ENCODE peak calls at places on chromosome 12, in seven cellular contexts. One of them, this sample, is unnamed.

GRCh38 chr12:14613718-14614117 is 46.0 kb upstream of the PLBD1 start:
- DNase-seq in NAMALWA: peak
- DNase-seq in NCI-H1436: no peak
- DNase-seq in activated CD8-positive, alpha-beta T cell treated with anti-CD3 and anti-CD28 coated beads, Interleukin-2, amount 10 ng/mL, durations not matched to agents 7 days and 5 days: no peak
- DNase-seq in endothelial cell: no peak
- DNase-seq in stomach: no peak
- DNase-seq in ovary: no peak
- DNase-seq in this sample: no peak

GRCh38 chr12:30450872-30451271 is 244.8 kb downstream of the IPO8 start:
- DNase-seq in endothelial cell: no peak
- DNase-seq in activated CD8-positive, alpha-beta T cell treated with anti-CD3 and anti-CD28 coated beads, Interleukin-2, amount 10 ng/mL, durations not matched to agents 7 days and 5 days: no peak
- DNase-seq in NCI-H1436: no peak
- DNase-seq in ovary: no peak
- DNase-seq in NAMALWA: no peak
- DNase-seq in stomach: no peak
- DNase-seq in this sample: no peak

GRCh38 chr12:75414671-75415070 is 23.8 kb downstream of the GLIPR1L2 start:
- DNase-seq in ovary: no peak
- DNase-seq in endothelial cell: no peak
- DNase-seq in stomach: no peak
- DNase-seq in activated CD8-positive, alpha-beta T cell treated with anti-CD3 and anti-CD28 coated beads, Interleukin-2, amount 10 ng/mL, durations not matched to agents 7 days and 5 days: no peak
- DNase-seq in NAMALWA: no peak
- DNase-seq in NCI-H1436: no peak
- DNase-seq in this sample: no peak

GRCh38 chr12:2212971-2213869 is 160.4 kb downstream of the CACNA1C start:
- DNase-seq in endothelial cell: no peak
- DNase-seq in ovary: no peak
- DNase-seq in NCI-H1436: no peak
- DNase-seq in activated CD8-positive, alpha-beta T cell treated with anti-CD3 and anti-CD28 coated beads, Interleukin-2, amount 10 ng/mL, durations not matched to agents 7 days and 5 days: no peak
- DNase-seq in NAMALWA: peak
- DNase-seq in stomach: no peak
- DNase-seq in this sample: peak

GRCh38 chr12:60123443-60124000 is 527.7 kb downstream of the SLC16A7 start:
- DNase-seq in stomach: no peak
- DNase-seq in endothelial cell: no peak
- DNase-seq in NCI-H1436: no peak
- DNase-seq in activated CD8-positive, alpha-beta T cell treated with anti-CD3 and anti-CD28 coated beads, Interleukin-2, amount 10 ng/mL, durations not matched to agents 7 days and 5 days: no peak
- DNase-seq in NAMALWA: no peak
- DNase-seq in ovary: no peak
- DNase-seq in this sample: no peak

GRCh38 chr12:132456186-132456943 is 33.6 kb upstream of the FBRSL1 start:
- DNase-seq in ovary: no peak
- DNase-seq in NCI-H1436: no peak
- DNase-seq in NAMALWA: no peak
- DNase-seq in endothelial cell: no peak
- DNase-seq in activated CD8-positive, alpha-beta T cell treated with anti-CD3 and anti-CD28 coated beads, Interleukin-2, amount 10 ng/mL, durations not matched to agents 7 days and 5 days: no peak
- DNase-seq in stomach: no peak
- DNase-seq in this sample: no peak

GRCh38 chr12:128976120-128976519 is 122.8 kb downstream of the GLT1D1 start:
- DNase-seq in NAMALWA: peak
- DNase-seq in NCI-H1436: no peak
- DNase-seq in activated CD8-positive, alpha-beta T cell treated with anti-CD3 and anti-CD28 coated beads, Interleukin-2, amount 10 ng/mL, durations not matched to agents 7 days and 5 days: peak
- DNase-seq in stomach: no peak
- DNase-seq in endothelial cell: no peak
- DNase-seq in ovary: no peak
- DNase-seq in this sample: peak

GRCh38 chr12:95548539-95549391 is 2.5 kb downstream of the USP44 start:
- DNase-seq in activated CD8-positive, alpha-beta T cell treated with anti-CD3 and anti-CD28 coated beads, Interleukin-2, amount 10 ng/mL, durations not matched to agents 7 days and 5 days: peak
- DNase-seq in NCI-H1436: no peak
- DNase-seq in NAMALWA: no peak
- DNase-seq in ovary: peak
- DNase-seq in stomach: peak
- DNase-seq in endothelial cell: peak
- DNase-seq in this sample: peak

GRCh38 chr12:131101703-131102492 is 148.2 kb downstream of the ADGRD1 start:
- DNase-seq in NCI-H1436: no peak
- DNase-seq in stomach: no peak
- DNase-seq in ovary: no peak
- DNase-seq in activated CD8-positive, alpha-beta T cell treated with anti-CD3 and anti-CD28 coated beads, Interleukin-2, amount 10 ng/mL, durations not matched to agents 7 days and 5 days: no peak
- DNase-seq in endothelial cell: no peak
- DNase-seq in NAMALWA: peak
- DNase-seq in this sample: no peak

GRCh38 chr12:4900327-4900726 is 9.4 kb upstream of the KCNA1 start:
- DNase-seq in stomach: no peak
- DNase-seq in ovary: no peak
- DNase-seq in NAMALWA: no peak
- DNase-seq in NCI-H1436: no peak
- DNase-seq in endothelial cell: no peak
- DNase-seq in activated CD8-positive, alpha-beta T cell treated with anti-CD3 and anti-CD28 coated beads, Interleukin-2, amount 10 ng/mL, durations not matched to agents 7 days and 5 days: no peak
- DNase-seq in this sample: no peak

GRCh38 chr12:52390739-52391617 is 5.5 kb upstream of the KRT84 start:
- DNase-seq in stomach: no peak
- DNase-seq in ovary: no peak
- DNase-seq in NCI-H1436: no peak
- DNase-seq in activated CD8-positive, alpha-beta T cell treated with anti-CD3 and anti-CD28 coated beads, Interleukin-2, amount 10 ng/mL, durations not matched to agents 7 days and 5 days: no peak
- DNase-seq in endothelial cell: peak
- DNase-seq in NAMALWA: peak
- DNase-seq in this sample: no peak

GRCh38 chr12:109581856-109582255 is 8.3 kb downstream of the MVK start:
- DNase-seq in NCI-H1436: no peak
- DNase-seq in activated CD8-positive, alpha-beta T cell treated with anti-CD3 and anti-CD28 coated beads, Interleukin-2, amount 10 ng/mL, durations not matched to agents 7 days and 5 days: no peak
- DNase-seq in ovary: no peak
- DNase-seq in stomach: no peak
- DNase-seq in NAMALWA: no peak
- DNase-seq in endothelial cell: no peak
- DNase-seq in this sample: no peak

GRCh38 chr12:18718462-18718861 is 19.4 kb downstream of the PLCZ1 start:
- DNase-seq in ovary: no peak
- DNase-seq in NAMALWA: no peak
- DNase-seq in NCI-H1436: no peak
- DNase-seq in stomach: no peak
- DNase-seq in endothelial cell: no peak
- DNase-seq in activated CD8-positive, alpha-beta T cell treated with anti-CD3 and anti-CD28 coated beads, Interleukin-2, amount 10 ng/mL, durations not matched to agents 7 days and 5 days: no peak
- DNase-seq in this sample: no peak

GRCh38 chr12:89695100-89695499 is 13.5 kb downstream of the ATP2B1 start:
- DNase-seq in activated CD8-positive, alpha-beta T cell treated with anti-CD3 and anti-CD28 coated beads, Interleukin-2, amount 10 ng/mL, durations not matched to agents 7 days and 5 days: no peak
- DNase-seq in ovary: no peak
- DNase-seq in NCI-H1436: no peak
- DNase-seq in stomach: no peak
- DNase-seq in endothelial cell: no peak
- DNase-seq in NAMALWA: no peak
- DNase-seq in this sample: no peak

GRCh38 chr12:96047621-96048211 is 12.3 kb upstream of the LTA4H start:
- DNase-seq in NCI-H1436: peak
- DNase-seq in stomach: peak
- DNase-seq in NAMALWA: peak
- DNase-seq in ovary: no peak
- DNase-seq in activated CD8-positive, alpha-beta T cell treated with anti-CD3 and anti-CD28 coated beads, Interleukin-2, amount 10 ng/mL, durations not matched to agents 7 days and 5 days: no peak
- DNase-seq in endothelial cell: no peak
- DNase-seq in this sample: no peak

GRCh38 chr12:111322336-111323250 is 46.3 kb downstream of the PHETA1 start:
- DNase-seq in endothelial cell: no peak
- DNase-seq in NCI-H1436: no peak
- DNase-seq in activated CD8-positive, alpha-beta T cell treated with anti-CD3 and anti-CD28 coated beads, Interleukin-2, amount 10 ng/mL, durations not matched to agents 7 days and 5 days: no peak
- DNase-seq in ovary: no peak
- DNase-seq in stomach: no peak
- DNase-seq in NAMALWA: no peak
- DNase-seq in this sample: no peak

GRCh38 chr12:68310370-68310769 is 21.8 kb downstream of the MDM1 start:
- DNase-seq in endothelial cell: no peak
- DNase-seq in NAMALWA: no peak
- DNase-seq in stomach: no peak
- DNase-seq in ovary: no peak
- DNase-seq in activated CD8-positive, alpha-beta T cell treated with anti-CD3 and anti-CD28 coated beads, Interleukin-2, amount 10 ng/mL, durations not matched to agents 7 days and 5 days: no peak
- DNase-seq in NCI-H1436: no peak
- DNase-seq in this sample: no peak

GRCh38 chr12:54358620-54358944 is 5.7 kb downstream of the GPR84 start:
- DNase-seq in NAMALWA: no peak
- DNase-seq in endothelial cell: no peak
- DNase-seq in activated CD8-positive, alpha-beta T cell treated with anti-CD3 and anti-CD28 coated beads, Interleukin-2, amount 10 ng/mL, durations not matched to agents 7 days and 5 days: no peak
- DNase-seq in ovary: no peak
- DNase-seq in NCI-H1436: no peak
- DNase-seq in stomach: no peak
- DNase-seq in this sample: no peak

GRCh38 chr12:16593546-16593945 is 12.4 kb downstream of the LMO3 start:
- DNase-seq in ovary: no peak
- DNase-seq in activated CD8-positive, alpha-beta T cell treated with anti-CD3 and anti-CD28 coated beads, Interleukin-2, amount 10 ng/mL, durations not matched to agents 7 days and 5 days: no peak
- DNase-seq in NCI-H1436: no peak
- DNase-seq in NAMALWA: no peak
- DNase-seq in stomach: no peak
- DNase-seq in endothelial cell: no peak
- DNase-seq in this sample: no peak

GRCh38 chr12:4443616-4444015 is 2.0 kb downstream of the FGF6 start:
- DNase-seq in ovary: no peak
- DNase-seq in NCI-H1436: no peak
- DNase-seq in endothelial cell: no peak
- DNase-seq in activated CD8-positive, alpha-beta T cell treated with anti-CD3 and anti-CD28 coated beads, Interleukin-2, amount 10 ng/mL, durations not matched to agents 7 days and 5 days: no peak
- DNase-seq in NAMALWA: no peak
- DNase-seq in stomach: no peak
- DNase-seq in this sample: no peak

GRCh38 chr12:62914443-62914909 is 20.5 kb downstream of the PPM1H start:
- DNase-seq in endothelial cell: no peak
- DNase-seq in activated CD8-positive, alpha-beta T cell treated with anti-CD3 and anti-CD28 coated beads, Interleukin-2, amount 10 ng/mL, durations not matched to agents 7 days and 5 days: no peak
- DNase-seq in NCI-H1436: no peak
- DNase-seq in stomach: no peak
- DNase-seq in NAMALWA: no peak
- DNase-seq in ovary: no peak
- DNase-seq in this sample: no peak

GRCh38 chr12:42507031-42507430 is 82.5 kb downstream of the PRICKLE1 start:
- DNase-seq in activated CD8-positive, alpha-beta T cell treated with anti-CD3 and anti-CD28 coated beads, Interleukin-2, amount 10 ng/mL, durations not matched to agents 7 days and 5 days: no peak
- DNase-seq in NAMALWA: no peak
- DNase-seq in stomach: no peak
- DNase-seq in endothelial cell: no peak
- DNase-seq in ovary: no peak
- DNase-seq in NCI-H1436: no peak
- DNase-seq in this sample: peak

This sample was measured in retina.